ENCODE peak calls at places on chromosomes 2 and 18, in seven cellular contexts. One of them, this sample, is unnamed.
A peak's percentile ranks its signal among the peaks of the same experiment; 100 is the strongest.

GRCh38 chr18:12990977-12991838 is at the start of gene CEP192:
- DNase-seq in heart right ventricle: peak; percentile 98
- DNase-seq in SW 1271: peak; percentile 92
- DNase-seq in NCI-H1092: peak; percentile 93
- DNase-seq in HFFc6: peak; percentile 99
- DNase-seq in naive thymus-derived CD4-positive, alpha-beta T cell: peak; percentile 97
- DNase-seq in activated T-helper 1 cell treated with anti-CD3 and anti-CD28 coated beads, Interleukin-2, amount 50 U/mL, for 16 hours: peak; percentile 91
- DNase-seq in this sample: peak; percentile 98

GRCh38 chr18:13549879-13550231 is 176.5 kb downstream of the FAM210A start:
- DNase-seq in heart right ventricle: no peak
- DNase-seq in SW 1271: no peak
- DNase-seq in NCI-H1092: no peak
- DNase-seq in HFFc6: no peak
- DNase-seq in naive thymus-derived CD4-positive, alpha-beta T cell: no peak
- DNase-seq in activated T-helper 1 cell treated with anti-CD3 and anti-CD28 coated beads, Interleukin-2, amount 50 U/mL, for 16 hours: no peak
- DNase-seq in this sample: no peak

GRCh38 chr2:88690591-88691338 is 708 bp upstream of the RPIA start:
- DNase-seq in heart right ventricle: no peak
- DNase-seq in SW 1271: peak; percentile 38
- DNase-seq in NCI-H1092: no peak
- DNase-seq in HFFc6: no peak
- DNase-seq in naive thymus-derived CD4-positive, alpha-beta T cell: peak; percentile 51
- DNase-seq in activated T-helper 1 cell treated with anti-CD3 and anti-CD28 coated beads, Interleukin-2, amount 50 U/mL, for 16 hours: peak; percentile 14
- DNase-seq in this sample: peak; percentile 5

GRCh38 chr2:72041638-72042111 is 106.0 kb downstream of the CYP26B1 start:
- DNase-seq in heart right ventricle: no peak
- DNase-seq in SW 1271: no peak
- DNase-seq in NCI-H1092: no peak
- DNase-seq in HFFc6: no peak
- DNase-seq in naive thymus-derived CD4-positive, alpha-beta T cell: no peak
- DNase-seq in activated T-helper 1 cell treated with anti-CD3 and anti-CD28 coated beads, Interleukin-2, amount 50 U/mL, for 16 hours: no peak
- DNase-seq in this sample: no peak

GRCh38 chr18:63956755-63957154 is 7.7 kb downstream of the HMSD start:
- DNase-seq in heart right ventricle: no peak
- DNase-seq in SW 1271: no peak
- DNase-seq in NCI-H1092: no peak
- DNase-seq in HFFc6: peak; percentile 41
- DNase-seq in naive thymus-derived CD4-positive, alpha-beta T cell: no peak
- DNase-seq in activated T-helper 1 cell treated with anti-CD3 and anti-CD28 coated beads, Interleukin-2, amount 50 U/mL, for 16 hours: no peak
- DNase-seq in this sample: no peak

GRCh38 chr2:153811516-153811915 is 60.2 kb upstream of the GALNT13 start:
- DNase-seq in heart right ventricle: no peak
- DNase-seq in SW 1271: no peak
- DNase-seq in NCI-H1092: no peak
- DNase-seq in HFFc6: no peak
- DNase-seq in naive thymus-derived CD4-positive, alpha-beta T cell: no peak
- DNase-seq in activated T-helper 1 cell treated with anti-CD3 and anti-CD28 coated beads, Interleukin-2, amount 50 U/mL, for 16 hours: no peak
- DNase-seq in this sample: peak; percentile 94

GRCh38 chr2:234189230-234189629 is 138.7 kb downstream of the SPP2 start:
- DNase-seq in heart right ventricle: no peak
- DNase-seq in SW 1271: no peak
- DNase-seq in NCI-H1092: no peak
- DNase-seq in HFFc6: no peak
- DNase-seq in naive thymus-derived CD4-positive, alpha-beta T cell: no peak
- DNase-seq in activated T-helper 1 cell treated with anti-CD3 and anti-CD28 coated beads, Interleukin-2, amount 50 U/mL, for 16 hours: no peak
- DNase-seq in this sample: no peak

GRCh38 chr18:6917082-6917481 is 187.6 kb downstream of the ARHGAP28 start:
- DNase-seq in heart right ventricle: no peak
- DNase-seq in SW 1271: no peak
- DNase-seq in NCI-H1092: no peak
- DNase-seq in HFFc6: no peak
- DNase-seq in naive thymus-derived CD4-positive, alpha-beta T cell: no peak
- DNase-seq in activated T-helper 1 cell treated with anti-CD3 and anti-CD28 coated beads, Interleukin-2, amount 50 U/mL, for 16 hours: no peak
- DNase-seq in this sample: no peak

GRCh38 chr2:106781196-106781595 is 104.8 kb downstream of the ST6GAL2 start:
- DNase-seq in heart right ventricle: no peak
- DNase-seq in SW 1271: no peak
- DNase-seq in NCI-H1092: no peak
- DNase-seq in HFFc6: no peak
- DNase-seq in naive thymus-derived CD4-positive, alpha-beta T cell: no peak
- DNase-seq in activated T-helper 1 cell treated with anti-CD3 and anti-CD28 coated beads, Interleukin-2, amount 50 U/mL, for 16 hours: no peak
- DNase-seq in this sample: no peak

GRCh38 chr2:37612382-37612781 is 59.1 kb downstream of the CDC42EP3 start:
- DNase-seq in heart right ventricle: no peak
- DNase-seq in SW 1271: no peak
- DNase-seq in NCI-H1092: no peak
- DNase-seq in HFFc6: no peak
- DNase-seq in naive thymus-derived CD4-positive, alpha-beta T cell: no peak
- DNase-seq in activated T-helper 1 cell treated with anti-CD3 and anti-CD28 coated beads, Interleukin-2, amount 50 U/mL, for 16 hours: no peak
- DNase-seq in this sample: no peak

GRCh38 chr2:239519081-239519920 is 118.5 kb upstream of the HDAC4 start:
- DNase-seq in heart right ventricle: no peak
- DNase-seq in SW 1271: no peak
- DNase-seq in NCI-H1092: no peak
- DNase-seq in HFFc6: no peak
- DNase-seq in naive thymus-derived CD4-positive, alpha-beta T cell: no peak
- DNase-seq in activated T-helper 1 cell treated with anti-CD3 and anti-CD28 coated beads, Interleukin-2, amount 50 U/mL, for 16 hours: no peak
- DNase-seq in this sample: no peak

GRCh38 chr2:200703132-200703925 is 108.4 kb upstream of the BZW1 start:
- DNase-seq in heart right ventricle: peak; percentile 36
- DNase-seq in SW 1271: peak; percentile 51
- DNase-seq in NCI-H1092: peak; percentile 47
- DNase-seq in HFFc6: peak; percentile 68
- DNase-seq in naive thymus-derived CD4-positive, alpha-beta T cell: no peak
- DNase-seq in activated T-helper 1 cell treated with anti-CD3 and anti-CD28 coated beads, Interleukin-2, amount 50 U/mL, for 16 hours: no peak
- DNase-seq in this sample: peak; percentile 94

GRCh38 chr2:67790622-67791021 is 272.2 kb downstream of the C1D start:
- DNase-seq in heart right ventricle: no peak
- DNase-seq in SW 1271: no peak
- DNase-seq in NCI-H1092: no peak
- DNase-seq in HFFc6: peak; percentile 86
- DNase-seq in naive thymus-derived CD4-positive, alpha-beta T cell: no peak
- DNase-seq in activated T-helper 1 cell treated with anti-CD3 and anti-CD28 coated beads, Interleukin-2, amount 50 U/mL, for 16 hours: no peak
- DNase-seq in this sample: no peak

GRCh38 chr18:57437782-57438668 is 2.9 kb downstream of the ONECUT2 start:
- DNase-seq in heart right ventricle: peak; percentile 41
- DNase-seq in SW 1271: peak; percentile 26
- DNase-seq in NCI-H1092: peak; percentile 93
- DNase-seq in HFFc6: peak; percentile 22
- DNase-seq in naive thymus-derived CD4-positive, alpha-beta T cell: no peak
- DNase-seq in activated T-helper 1 cell treated with anti-CD3 and anti-CD28 coated beads, Interleukin-2, amount 50 U/mL, for 16 hours: no peak
- DNase-seq in this sample: peak; percentile 66

GRCh38 chr18:23073996-23074606 is 61.2 kb upstream of the CABLES1 start:
- DNase-seq in heart right ventricle: no peak
- DNase-seq in SW 1271: no peak
- DNase-seq in NCI-H1092: no peak
- DNase-seq in HFFc6: no peak
- DNase-seq in naive thymus-derived CD4-positive, alpha-beta T cell: no peak
- DNase-seq in activated T-helper 1 cell treated with anti-CD3 and anti-CD28 coated beads, Interleukin-2, amount 50 U/mL, for 16 hours: no peak
- DNase-seq in this sample: no peak

GRCh38 chr2:127609818-127610217 is 36.1 kb upstream of the GPR17 start:
- DNase-seq in heart right ventricle: no peak
- DNase-seq in SW 1271: no peak
- DNase-seq in NCI-H1092: no peak
- DNase-seq in HFFc6: no peak
- DNase-seq in naive thymus-derived CD4-positive, alpha-beta T cell: no peak
- DNase-seq in activated T-helper 1 cell treated with anti-CD3 and anti-CD28 coated beads, Interleukin-2, amount 50 U/mL, for 16 hours: no peak
- DNase-seq in this sample: no peak

GRCh38 chr2:9424447-9425164 is 1.2 kb downstream of the CPSF3 start:
- DNase-seq in heart right ventricle: no peak
- DNase-seq in SW 1271: no peak
- DNase-seq in NCI-H1092: no peak
- DNase-seq in HFFc6: no peak
- DNase-seq in naive thymus-derived CD4-positive, alpha-beta T cell: no peak
- DNase-seq in activated T-helper 1 cell treated with anti-CD3 and anti-CD28 coated beads, Interleukin-2, amount 50 U/mL, for 16 hours: no peak
- DNase-seq in this sample: no peak

GRCh38 chr2:129113776-129114175 is 795.1 kb upstream of the HS6ST1 start:
- DNase-seq in heart right ventricle: no peak
- DNase-seq in SW 1271: no peak
- DNase-seq in NCI-H1092: no peak
- DNase-seq in HFFc6: no peak
- DNase-seq in naive thymus-derived CD4-positive, alpha-beta T cell: no peak
- DNase-seq in activated T-helper 1 cell treated with anti-CD3 and anti-CD28 coated beads, Interleukin-2, amount 50 U/mL, for 16 hours: no peak
- DNase-seq in this sample: no peak

GRCh38 chr18:8794133-8794986 is 89.0 kb downstream of the MTCL1 start:
- DNase-seq in heart right ventricle: no peak
- DNase-seq in SW 1271: no peak
- DNase-seq in NCI-H1092: no peak
- DNase-seq in HFFc6: peak; percentile 84
- DNase-seq in naive thymus-derived CD4-positive, alpha-beta T cell: no peak
- DNase-seq in activated T-helper 1 cell treated with anti-CD3 and anti-CD28 coated beads, Interleukin-2, amount 50 U/mL, for 16 hours: no peak
- DNase-seq in this sample: no peak

GRCh38 chr18:8508320-8508719 is 100.9 kb upstream of the RAB12 start:
- DNase-seq in heart right ventricle: no peak
- DNase-seq in SW 1271: no peak
- DNase-seq in NCI-H1092: no peak
- DNase-seq in HFFc6: no peak
- DNase-seq in naive thymus-derived CD4-positive, alpha-beta T cell: no peak
- DNase-seq in activated T-helper 1 cell treated with anti-CD3 and anti-CD28 coated beads, Interleukin-2, amount 50 U/mL, for 16 hours: no peak
- DNase-seq in this sample: no peak

GRCh38 chr2:224242543-224242942 is 159.4 kb downstream of the FAM124B start:
- DNase-seq in heart right ventricle: no peak
- DNase-seq in SW 1271: no peak
- DNase-seq in NCI-H1092: no peak
- DNase-seq in HFFc6: no peak
- DNase-seq in naive thymus-derived CD4-positive, alpha-beta T cell: no peak
- DNase-seq in activated T-helper 1 cell treated with anti-CD3 and anti-CD28 coated beads, Interleukin-2, amount 50 U/mL, for 16 hours: no peak
- DNase-seq in this sample: no peak

GRCh38 chr2:102783506-102784189 is 21.8 kb downstream of the TMEM182 start:
- DNase-seq in heart right ventricle: no peak
- DNase-seq in SW 1271: no peak
- DNase-seq in NCI-H1092: no peak
- DNase-seq in HFFc6: no peak
- DNase-seq in naive thymus-derived CD4-positive, alpha-beta T cell: no peak
- DNase-seq in activated T-helper 1 cell treated with anti-CD3 and anti-CD28 coated beads, Interleukin-2, amount 50 U/mL, for 16 hours: no peak
- DNase-seq in this sample: no peak

GRCh38 chr2:127220102-127220806 is at the start of gene CYP27C1:
- DNase-seq in heart right ventricle: no peak
- DNase-seq in SW 1271: peak; percentile 25
- DNase-seq in NCI-H1092: no peak
- DNase-seq in HFFc6: no peak
- DNase-seq in naive thymus-derived CD4-positive, alpha-beta T cell: no peak
- DNase-seq in activated T-helper 1 cell treated with anti-CD3 and anti-CD28 coated beads, Interleukin-2, amount 50 U/mL, for 16 hours: no peak
- DNase-seq in this sample: no peak

GRCh38 chr18:79677840-79678239 is 1.8 kb upstream of the CTDP1 start:
- DNase-seq in heart right ventricle: no peak
- DNase-seq in SW 1271: no peak
- DNase-seq in NCI-H1092: no peak
- DNase-seq in HFFc6: no peak
- DNase-seq in naive thymus-derived CD4-positive, alpha-beta T cell: no peak
- DNase-seq in activated T-helper 1 cell treated with anti-CD3 and anti-CD28 coated beads, Interleukin-2, amount 50 U/mL, for 16 hours: no peak
- DNase-seq in this sample: no peak

GRCh38 chr2:184336688-184337087 is 261.6 kb upstream of the ZNF804A start:
- DNase-seq in heart right ventricle: no peak
- DNase-seq in SW 1271: no peak
- DNase-seq in NCI-H1092: no peak
- DNase-seq in HFFc6: no peak
- DNase-seq in naive thymus-derived CD4-positive, alpha-beta T cell: no peak
- DNase-seq in activated T-helper 1 cell treated with anti-CD3 and anti-CD28 coated beads, Interleukin-2, amount 50 U/mL, for 16 hours: no peak
- DNase-seq in this sample: no peak

GRCh38 chr2:229445013-229445412 is 173.9 kb upstream of the PID1 start:
- DNase-seq in heart right ventricle: peak; percentile 18
- DNase-seq in SW 1271: peak; percentile 87
- DNase-seq in NCI-H1092: no peak
- DNase-seq in HFFc6: peak; percentile 90
- DNase-seq in naive thymus-derived CD4-positive, alpha-beta T cell: no peak
- DNase-seq in activated T-helper 1 cell treated with anti-CD3 and anti-CD28 coated beads, Interleukin-2, amount 50 U/mL, for 16 hours: no peak
- DNase-seq in this sample: peak; percentile 95

GRCh38 chr2:167900435-167900834 is 347.0 kb downstream of the STK39 start:
- DNase-seq in heart right ventricle: no peak
- DNase-seq in SW 1271: no peak
- DNase-seq in NCI-H1092: no peak
- DNase-seq in HFFc6: no peak
- DNase-seq in naive thymus-derived CD4-positive, alpha-beta T cell: no peak
- DNase-seq in activated T-helper 1 cell treated with anti-CD3 and anti-CD28 coated beads, Interleukin-2, amount 50 U/mL, for 16 hours: no peak
- DNase-seq in this sample: no peak

GRCh38 chr2:147331790-147332419 is 512.9 kb upstream of the ACVR2A start:
- DNase-seq in heart right ventricle: no peak
- DNase-seq in SW 1271: peak; percentile 24
- DNase-seq in NCI-H1092: peak; percentile 13
- DNase-seq in HFFc6: no peak
- DNase-seq in naive thymus-derived CD4-positive, alpha-beta T cell: no peak
- DNase-seq in activated T-helper 1 cell treated with anti-CD3 and anti-CD28 coated beads, Interleukin-2, amount 50 U/mL, for 16 hours: no peak
- DNase-seq in this sample: peak; percentile 14

GRCh38 chr18:51137051-51137729 is 60.3 kb downstream of the MEX3C start:
- DNase-seq in heart right ventricle: no peak
- DNase-seq in SW 1271: no peak
- DNase-seq in NCI-H1092: no peak
- DNase-seq in HFFc6: no peak
- DNase-seq in naive thymus-derived CD4-positive, alpha-beta T cell: no peak
- DNase-seq in activated T-helper 1 cell treated with anti-CD3 and anti-CD28 coated beads, Interleukin-2, amount 50 U/mL, for 16 hours: no peak
- DNase-seq in this sample: no peak

GRCh38 chr2:239307221-239307569 is 93.6 kb downstream of the HDAC4 start:
- DNase-seq in heart right ventricle: no peak
- DNase-seq in SW 1271: no peak
- DNase-seq in NCI-H1092: no peak
- DNase-seq in HFFc6: no peak
- DNase-seq in naive thymus-derived CD4-positive, alpha-beta T cell: no peak
- DNase-seq in activated T-helper 1 cell treated with anti-CD3 and anti-CD28 coated beads, Interleukin-2, amount 50 U/mL, for 16 hours: no peak
- DNase-seq in this sample: no peak

GRCh38 chr2:205694256-205694655 is 12.0 kb downstream of the NRP2 start:
- DNase-seq in heart right ventricle: no peak
- DNase-seq in SW 1271: no peak
- DNase-seq in NCI-H1092: no peak
- DNase-seq in HFFc6: no peak
- DNase-seq in naive thymus-derived CD4-positive, alpha-beta T cell: no peak
- DNase-seq in activated T-helper 1 cell treated with anti-CD3 and anti-CD28 coated beads, Interleukin-2, amount 50 U/mL, for 16 hours: no peak
- DNase-seq in this sample: no peak

GRCh38 chr2:65120990-65121693 is 8.8 kb downstream of the RAB1A start:
- DNase-seq in heart right ventricle: no peak
- DNase-seq in SW 1271: no peak
- DNase-seq in NCI-H1092: no peak
- DNase-seq in HFFc6: no peak
- DNase-seq in naive thymus-derived CD4-positive, alpha-beta T cell: no peak
- DNase-seq in activated T-helper 1 cell treated with anti-CD3 and anti-CD28 coated beads, Interleukin-2, amount 50 U/mL, for 16 hours: no peak
- DNase-seq in this sample: no peak

GRCh38 chr2:18991177-18992168 is 366.9 kb downstream of the OSR1 start:
- DNase-seq in heart right ventricle: peak; percentile 9
- DNase-seq in SW 1271: peak; percentile 94
- DNase-seq in NCI-H1092: peak; percentile 87
- DNase-seq in HFFc6: peak; percentile 83
- DNase-seq in naive thymus-derived CD4-positive, alpha-beta T cell: no peak
- DNase-seq in activated T-helper 1 cell treated with anti-CD3 and anti-CD28 coated beads, Interleukin-2, amount 50 U/mL, for 16 hours: no peak
- DNase-seq in this sample: peak; percentile 36

GRCh38 chr2:68253211-68254068 is 1.1 kb upstream of the PPP3R1 start:
- DNase-seq in heart right ventricle: peak; percentile 22
- DNase-seq in SW 1271: no peak
- DNase-seq in NCI-H1092: no peak
- DNase-seq in HFFc6: no peak
- DNase-seq in naive thymus-derived CD4-positive, alpha-beta T cell: peak; percentile 44
- DNase-seq in activated T-helper 1 cell treated with anti-CD3 and anti-CD28 coated beads, Interleukin-2, amount 50 U/mL, for 16 hours: no peak
- DNase-seq in this sample: peak; percentile 65

GRCh38 chr2:201363857-201364560 is 6.9 kb upstream of the FLACC1 start:
- DNase-seq in heart right ventricle: no peak
- DNase-seq in SW 1271: peak; percentile 58
- DNase-seq in NCI-H1092: no peak
- DNase-seq in HFFc6: peak; percentile 80
- DNase-seq in naive thymus-derived CD4-positive, alpha-beta T cell: peak; percentile 21
- DNase-seq in activated T-helper 1 cell treated with anti-CD3 and anti-CD28 coated beads, Interleukin-2, amount 50 U/mL, for 16 hours: no peak
- DNase-seq in this sample: peak; percentile 36

GRCh38 chr2:52258038-52258437 is 1226.1 kb upstream of the NRXN1 start:
- DNase-seq in heart right ventricle: no peak
- DNase-seq in SW 1271: no peak
- DNase-seq in NCI-H1092: no peak
- DNase-seq in HFFc6: no peak
- DNase-seq in naive thymus-derived CD4-positive, alpha-beta T cell: no peak
- DNase-seq in activated T-helper 1 cell treated with anti-CD3 and anti-CD28 coated beads, Interleukin-2, amount 50 U/mL, for 16 hours: no peak
- DNase-seq in this sample: no peak

GRCh38 chr2:15620340-15620739 is 28.7 kb downstream of the DDX1 start:
- DNase-seq in heart right ventricle: no peak
- DNase-seq in SW 1271: no peak
- DNase-seq in NCI-H1092: no peak
- DNase-seq in HFFc6: no peak
- DNase-seq in naive thymus-derived CD4-positive, alpha-beta T cell: no peak
- DNase-seq in activated T-helper 1 cell treated with anti-CD3 and anti-CD28 coated beads, Interleukin-2, amount 50 U/mL, for 16 hours: no peak
- DNase-seq in this sample: no peak

GRCh38 chr2:55992465-55992864 is 68.9 kb upstream of the EFEMP1 start:
- DNase-seq in heart right ventricle: peak; percentile 8
- DNase-seq in SW 1271: peak; percentile 81
- DNase-seq in NCI-H1092: no peak
- DNase-seq in HFFc6: peak; percentile 98
- DNase-seq in naive thymus-derived CD4-positive, alpha-beta T cell: no peak
- DNase-seq in activated T-helper 1 cell treated with anti-CD3 and anti-CD28 coated beads, Interleukin-2, amount 50 U/mL, for 16 hours: no peak
- DNase-seq in this sample: no peak

This sample was measured in pons.